ENCODE peak calls at places on chromosomes 13 and 19, in nine cellular contexts. A, R, V, O, N, T, X, U and W are unnamed samples.

GRCh38 chr13:42086582-42086981 is 38.1 kb downstream of the DGKH start:
- DNase-seq in A (no peak), R (no peak), V (no peak), O (no peak), N (no peak), T (no peak), X (no peak), U (no peak), W (no peak)

GRCh38 chr13:109419896-109420295 is 366.5 kb downstream of the IRS2 start:
- DNase-seq in A (no peak), R (no peak), V (no peak), O (no peak), N (no peak), T (no peak), X (no peak), U (no peak), W (no peak)

GRCh38 chr13:91813255-91813654 is 414.8 kb downstream of the GPC5 start:
- DNase-seq in A (no peak), R (peak; percentile 44), V (no peak), O (no peak), N (no peak), T (no peak), X (no peak), U (no peak), W (no peak)

GRCh38 chr13:98656223-98656622 is 79.3 kb upstream of the STK24 start:
- DNase-seq in A (no peak), R (no peak), V (no peak), O (no peak), N (no peak), T (no peak), X (no peak), U (no peak), W (no peak)

GRCh38 chr13:21987793-21988192 is 316.9 kb downstream of the FGF9 start:
- DNase-seq in A (no peak), R (no peak), V (no peak), O (no peak), N (no peak), T (no peak), X (no peak), U (no peak), W (no peak)

GRCh38 chr19:16325161-16325527 is 518 bp downstream of the KLF2 start:
- DNase-seq in A (peak; percentile 74), R (no peak), V (peak; percentile 8), O (no peak), N (peak; percentile 52), T (no peak), X (peak; percentile 49), U (no peak), W (no peak)

GRCh38 chr19:13817615-13818371 is 22.6 kb downstream of the ZSWIM4 start:
- DNase-seq in A (no peak), R (no peak), V (no peak), O (peak; percentile 91), N (peak; percentile 35), T (no peak), X (no peak), U (no peak), W (no peak)

GRCh38 chr19:49151339-49152217 is 3.6 kb downstream of the HRC start:
- DNase-seq in A (peak; percentile 58), R (peak; percentile 57), V (no peak), O (no peak), N (no peak), T (no peak), X (peak; percentile 26), U (peak; percentile 90), W (no peak)

GRCh38 chr19:33055718-33056117 is 9.0 kb downstream of the RHPN2 start:
- DNase-seq in A (no peak), R (no peak), V (no peak), O (no peak), N (no peak), T (no peak), X (no peak), U (no peak), W (no peak)

GRCh38 chr13:111947026-111947810 is 119.7 kb upstream of the SOX1 start:
- DNase-seq in A (no peak), R (no peak), V (no peak), O (peak; percentile 61), N (no peak), T (no peak), X (no peak), U (peak; percentile 3), W (no peak)

GRCh38 chr19:10533656-10534386 is 9.9 kb upstream of the ATG4D start:
- DNase-seq in A (no peak), R (no peak), V (no peak), O (no peak), N (no peak), T (no peak), X (no peak), U (no peak), W (no peak)

GRCh38 chr19:10102787-10103236 is 334 bp upstream of the ANGPTL6 start:
- DNase-seq in A (no peak), R (no peak), V (peak; percentile 43), O (no peak), N (no peak), T (no peak), X (no peak), U (no peak), W (no peak)

GRCh38 chr13:22812793-22813192 is 368.0 kb upstream of the SGCG start:
- DNase-seq in A (no peak), R (no peak), V (no peak), O (no peak), N (no peak), T (no peak), X (no peak), U (no peak), W (no peak)

GRCh38 chr19:48741222-48741999 is 1.0 kb upstream of the RASIP1 start:
- DNase-seq in A (peak; percentile 46), R (peak; percentile 61), V (no peak), O (no peak), N (no peak), T (no peak), X (peak; percentile 30), U (peak; percentile 51), W (no peak)

GRCh38 chr19:8558325-8558724 is 18.9 kb downstream of the MYO1F start:
- DNase-seq in A (no peak), R (no peak), V (no peak), O (no peak), N (no peak), T (no peak), X (no peak), U (no peak), W (no peak)

GRCh38 chr13:26255717-26256277 is 1.9 kb downstream of the CDK8 start:
- DNase-seq in A (no peak), R (no peak), V (peak; percentile 52), O (no peak), N (no peak), T (no peak), X (no peak), U (peak; percentile 3), W (no peak)

GRCh38 chr13:113411216-113412023 is 41.9 kb downstream of the ADPRHL1 start:
- DNase-seq in A (no peak), R (peak; percentile 69), V (no peak), O (peak; percentile 56), N (no peak), T (peak; percentile 71), X (no peak), U (peak; percentile 75), W (no peak)

GRCh38 chr13:109867766-109868165 is 81.4 kb upstream of the IRS2 start:
- DNase-seq in A (no peak), R (no peak), V (no peak), O (no peak), N (no peak), T (no peak), X (no peak), U (peak; percentile 36), W (no peak)

GRCh38 chr13:42048323-42048624 is 174 bp upstream of the DGKH start:
- DNase-seq in A (no peak), R (no peak), V (peak; percentile 30), O (no peak), N (no peak), T (no peak), X (no peak), U (peak; percentile 38), W (no peak)

GRCh38 chr13:32947411-32947810 is 68.8 kb upstream of the KL start:
- DNase-seq in A (no peak), R (no peak), V (no peak), O (no peak), N (no peak), T (no peak), X (no peak), U (no peak), W (no peak)

GRCh38 chr19:1487576-1488281 is 2.4 kb downstream of the PCSK4 start:
- DNase-seq in A (no peak), R (no peak), V (no peak), O (peak; percentile 86), N (no peak), T (no peak), X (no peak), U (no peak), W (no peak)